ENCODE peak calls at places on chromosomes 1 and 21, in ten cellular contexts. C is SJCRH30; H is RCC 7860; M is type B pancreatic cell; R is NCI-H1694 treated with DMSO at 0.1 percent for 48 hours; Q is activated T-cell treated with anti-CD3 and anti-CD28 coated beads, Interleukin-2, amount 50 U/mL, for 24 hours; Z is NCI-H510A treated with DMSO at 0.1 percent for 48 hours; B is neuronal stem cell; D is GM19239; N is kidney glomerular epithelial cell. X is an unnamed sample.

GRCh38 chr1:11628767-11629166 is 25.5 kb downstream of the FBXO2 start:
- DNase-seq in C (no peak), H (no peak), M (no peak), R (no peak), Q (no peak), Z (no peak), B (no peak), D (no peak), N (no peak), X (no peak)

GRCh38 chr1:245771521-245772281 is 616.9 kb downstream of the KIF26B start:
- DNase-seq in C (peak), H (peak), M (no peak), R (no peak), Q (no peak), Z (no peak), B (no peak), D (no peak), N (no peak), X (peak)

GRCh38 chr1:110337704-110338199 is 1.4 kb upstream of the RBM15 start:
- DNase-seq in C (peak), H (peak), M (no peak), R (peak), Q (peak), Z (peak), B (peak), D (no peak), N (no peak), X (peak)

GRCh38 chr1:22473952-22474351 is 22.3 kb downstream of the ZBTB40 start:
- DNase-seq in C (no peak), H (no peak), M (no peak), R (no peak), Q (no peak), Z (no peak), B (no peak), D (no peak), N (no peak), X (no peak)

GRCh38 chr21:31665397-31665796 is 5.9 kb downstream of the SOD1 start:
- DNase-seq in C (no peak), H (no peak), M (no peak), R (no peak), Q (no peak), Z (no peak), B (no peak), D (no peak), N (no peak), X (no peak)

GRCh38 chr1:87030740-87031400 is 116.4 kb downstream of the HS2ST1 start:
- DNase-seq in C (no peak), H (no peak), M (no peak), R (no peak), Q (no peak), Z (no peak), B (no peak), D (no peak), N (no peak), X (no peak)

GRCh38 chr21:33434770-33435360 is 31.7 kb downstream of the IFNGR2 start:
- DNase-seq in C (no peak), H (peak), M (no peak), R (no peak), Q (peak), Z (no peak), B (no peak), D (peak), N (peak), X (peak)

GRCh38 chr1:194104247-194104844 is 917.9 kb upstream of the B3GALT2 start:
- DNase-seq in C (no peak), H (no peak), M (no peak), R (no peak), Q (no peak), Z (no peak), B (no peak), D (no peak), N (no peak), X (no peak)

GRCh38 chr1:243246916-243247315 is 8.2 kb downstream of the CEP170 start:
- DNase-seq in C (no peak), H (no peak), M (no peak), R (no peak), Q (no peak), Z (no peak), B (no peak), D (no peak), N (no peak), X (no peak)

GRCh38 chr1:218823291-218823900 is 350.3 kb upstream of the LYPLAL1 start:
- DNase-seq in C (no peak), H (peak), M (no peak), R (no peak), Q (no peak), Z (no peak), B (no peak), D (no peak), N (peak), X (peak)

GRCh38 chr1:114021665-114022099 is 42.4 kb downstream of the OLFML3 start:
- DNase-seq in C (peak), H (no peak), M (no peak), R (no peak), Q (no peak), Z (peak), B (no peak), D (no peak), N (no peak), X (no peak)

GRCh38 chr1:84574936-84575335 is 696 bp upstream of the CTBS start:
- DNase-seq in C (no peak), H (no peak), M (no peak), R (no peak), Q (no peak), Z (no peak), B (no peak), D (no peak), N (no peak), X (no peak)

GRCh38 chr1:228407118-228408040 is 744 bp upstream of the TRIM11 start:
- DNase-seq in C (no peak), H (no peak), M (no peak), R (no peak), Q (no peak), Z (no peak), B (peak), D (no peak), N (no peak), X (no peak)

GRCh38 chr21:41786521-41786987 is 19.7 kb upstream of the RIPK4 start:
- DNase-seq in C (no peak), H (peak), M (no peak), R (no peak), Q (no peak), Z (peak), B (no peak), D (no peak), N (no peak), X (peak)

GRCh38 chr1:153774780-153775431 is at the start of gene SLC27A3:
- DNase-seq in C (no peak), H (no peak), M (no peak), R (peak), Q (no peak), Z (peak), B (no peak), D (no peak), N (peak), X (no peak)

GRCh38 chr21:44255519-44255981 is 6.1 kb downstream of the DNMT3L start:
- DNase-seq in C (no peak), H (no peak), M (no peak), R (no peak), Q (no peak), Z (no peak), B (no peak), D (no peak), N (no peak), X (no peak)

GRCh38 chr21:44598031-44598430 is 2.4 kb upstream of the KRTAP10-7 start:
- DNase-seq in C (no peak), H (no peak), M (no peak), R (no peak), Q (no peak), Z (no peak), B (peak), D (no peak), N (no peak), X (no peak)

GRCh38 chr1:240254006-240254405 is 162.3 kb downstream of the FMN2 start:
- DNase-seq in C (no peak), H (no peak), M (no peak), R (no peak), Q (no peak), Z (no peak), B (no peak), D (no peak), N (no peak), X (no peak)

GRCh38 chr1:215526147-215526845 is 40.8 kb upstream of the KCTD3 start:
- DNase-seq in C (no peak), H (peak), M (no peak), R (peak), Q (no peak), Z (peak), B (peak), D (peak), N (peak), X (peak)

GRCh38 chr1:243408479-243408878 is 152.6 kb downstream of the SDCCAG8 start:
- DNase-seq in C (no peak), H (no peak), M (no peak), R (no peak), Q (no peak), Z (no peak), B (no peak), D (no peak), N (no peak), X (no peak)

GRCh38 chr1:160097911-160098851 is at the start of gene IGSF8:
- DNase-seq in C (peak), H (peak), M (peak), R (peak), Q (peak), Z (peak), B (peak), D (peak), N (peak), X (peak)

GRCh38 chr1:11523261-11523660 is 44.3 kb downstream of the DISP3 start:
- DNase-seq in C (no peak), H (no peak), M (no peak), R (no peak), Q (no peak), Z (no peak), B (no peak), D (no peak), N (no peak), X (no peak)

GRCh38 chr1:100354971-100355394 is 2.7 kb downstream of the CDC14A start:
- DNase-seq in C (peak), H (peak), M (no peak), R (no peak), Q (no peak), Z (peak), B (no peak), D (no peak), N (peak), X (peak)

GRCh38 chr1:21341022-21341421 is 50.8 kb upstream of the ECE1 start:
- DNase-seq in C (no peak), H (no peak), M (no peak), R (no peak), Q (no peak), Z (no peak), B (no peak), D (no peak), N (no peak), X (no peak)

GRCh38 chr1:10407201-10407600 is 8.3 kb downstream of the PGD start:
- DNase-seq in C (no peak), H (no peak), M (no peak), R (no peak), Q (no peak), Z (no peak), B (no peak), D (no peak), N (no peak), X (no peak)

GRCh38 chr1:235136111-235136510 is 7.5 kb upstream of the TOMM20 start:
- DNase-seq in C (no peak), H (no peak), M (no peak), R (no peak), Q (no peak), Z (no peak), B (no peak), D (no peak), N (no peak), X (no peak)

GRCh38 chr1:172352435-172352834 is 68.0 kb upstream of the C1orf105 start:
- DNase-seq in C (no peak), H (peak), M (no peak), R (no peak), Q (no peak), Z (no peak), B (no peak), D (no peak), N (peak), X (peak)

GRCh38 chr1:185670187-185670627 is 64.0 kb upstream of the HMCN1 start:
- DNase-seq in C (peak), H (no peak), M (no peak), R (peak), Q (no peak), Z (peak), B (no peak), D (no peak), N (peak), X (no peak)

GRCh38 chr1:90707363-90707710 is 9.8 kb downstream of the BARHL2 start:
- DNase-seq in C (no peak), H (no peak), M (no peak), R (no peak), Q (peak), Z (no peak), B (no peak), D (no peak), N (peak), X (peak)

GRCh38 chr1:224529844-224530243 is 86.3 kb upstream of the CNIH3 start:
- DNase-seq in C (no peak), H (no peak), M (no peak), R (no peak), Q (no peak), Z (no peak), B (no peak), D (no peak), N (no peak), X (no peak)

GRCh38 chr21:37257526-37257966 is 9.6 kb downstream of the VPS26C start:
- DNase-seq in C (peak), H (no peak), M (no peak), R (no peak), Q (no peak), Z (no peak), B (no peak), D (no peak), N (peak), X (no peak)

GRCh38 chr1:46423574-46424240 is 29.6 kb downstream of the FAAH start:
- DNase-seq in C (no peak), H (no peak), M (no peak), R (no peak), Q (no peak), Z (no peak), B (no peak), D (no peak), N (no peak), X (no peak)

GRCh38 chr1:117061986-117062415 is 1.9 kb downstream of the TTF2 start:
- DNase-seq in C (no peak), H (peak), M (no peak), R (no peak), Q (no peak), Z (no peak), B (no peak), D (no peak), N (peak), X (peak)

GRCh38 chr1:6185635-6186382 is 5.7 kb upstream of the CHD5 start:
- DNase-seq in C (no peak), H (no peak), M (no peak), R (peak), Q (no peak), Z (peak), B (no peak), D (no peak), N (peak), X (no peak)

GRCh38 chr1:47211796-47212269 is 20.2 kb downstream of the TAL1 start:
- DNase-seq in C (no peak), H (no peak), M (no peak), R (no peak), Q (no peak), Z (no peak), B (no peak), D (no peak), N (no peak), X (no peak)

GRCh38 chr21:45373991-45374816 is 30.8 kb upstream of the COL18A1 start:
- DNase-seq in C (no peak), H (no peak), M (no peak), R (no peak), Q (no peak), Z (no peak), B (no peak), D (no peak), N (no peak), X (no peak)

GRCh38 chr1:84634536-84635205 is 55.6 kb downstream of the SSX2IP start:
- DNase-seq in C (no peak), H (no peak), M (no peak), R (no peak), Q (no peak), Z (no peak), B (no peak), D (no peak), N (peak), X (no peak)

GRCh38 chr1:170790651-170791071 is 126.7 kb downstream of the PRRX1 start:
- DNase-seq in C (no peak), H (no peak), M (no peak), R (no peak), Q (no peak), Z (no peak), B (no peak), D (no peak), N (no peak), X (peak)

GRCh38 chr1:3515774-3516480 is 61.5 kb downstream of the ARHGEF16 start:
- DNase-seq in C (peak), H (peak), M (no peak), R (no peak), Q (no peak), Z (no peak), B (no peak), D (no peak), N (no peak), X (peak)